ENCODE peak calls at places on chromosome 13, in five cellular contexts. O is thoracic aorta, X is psoas muscle, U is WTC11, A is kidney epithelial cell. G is an unnamed sample.

GRCh38 chr13:74669149-74669548 is 534.9 kb upstream of the KLF12 start:
- DNase-seq in A (no peak), U (no peak), X (no peak), O (no peak), G (no peak)

GRCh38 chr13:97321616-97322321 is 99.6 kb downstream of the MBNL2 start:
- DNase-seq in A (no peak), O (no peak), U (no peak), X (no peak), G (no peak)

GRCh38 chr13:27533155-27533643 is 82.8 kb upstream of the MTIF3 start:
- DNase-seq in A (peak; percentile 19), U (peak; percentile 93), X (peak; percentile 84), O (no peak), G (peak; percentile 69)

GRCh38 chr13:44726214-44726613 is 150.1 kb upstream of the TSC22D1 start:
- DNase-seq in O (no peak), X (no peak), U (no peak), A (no peak), G (peak; percentile 95)

GRCh38 chr13:37984357-37984756 is 114.8 kb upstream of the TRPC4 start:
- DNase-seq in U (peak; percentile 36), A (no peak), X (no peak), O (no peak), G (no peak)

GRCh38 chr13:83839158-83839557 is 43.1 kb downstream of the SLITRK1 start:
- DNase-seq in O (no peak), A (peak; percentile 23), X (no peak), U (no peak), G (no peak)

GRCh38 chr13:33052446-33052845 is 36.2 kb downstream of the KL start:
- DNase-seq in U (no peak), O (no peak), X (no peak), A (no peak), G (peak; percentile 83)

GRCh38 chr13:41864658-41865057 is 96.3 kb downstream of the VWA8 start:
- DNase-seq in X (no peak), U (no peak), O (no peak), A (no peak), G (peak; percentile 24)

GRCh38 chr13:94188173-94188869 is 291.2 kb downstream of the DCT start:
- DNase-seq in U (no peak), A (no peak), O (no peak), X (no peak), G (no peak)

GRCh38 chr13:94195715-94196114 is 283.8 kb downstream of the DCT start:
- DNase-seq in X (no peak), U (no peak), O (no peak), A (peak; percentile 79), G (peak; percentile 98)

GRCh38 chr13:94196426-94196825 is 283.1 kb downstream of the DCT start:
- DNase-seq in O (no peak), X (no peak), U (no peak), A (no peak), G (peak; percentile 15)

DNA sequence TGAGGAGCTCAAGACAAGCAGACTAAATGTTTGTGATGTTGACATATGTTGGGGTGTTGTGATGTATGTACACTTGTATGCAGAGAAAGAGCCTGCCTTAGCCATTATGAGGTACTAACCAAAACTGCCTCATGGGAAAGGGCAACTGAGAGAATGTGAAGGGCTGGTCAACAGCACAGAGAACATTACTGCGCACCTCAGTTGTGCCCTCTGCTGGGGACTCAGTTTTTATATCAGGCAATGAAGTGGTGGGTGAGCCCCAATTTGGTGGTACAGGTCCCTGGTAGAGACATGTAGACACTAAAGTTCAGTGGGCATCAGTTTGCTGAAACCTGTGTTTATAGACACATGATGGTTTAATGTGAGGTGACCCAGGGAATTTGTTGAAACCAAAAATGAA is 286.9 kb downstream of the DCT start:
- DNase-seq in O (no peak), X (no peak), A (no peak), U (peak; percentile 50), G (peak; percentile 49)
- TF ChIP-seq CTCF in O (peak; percentile 27), X (peak; percentile 15), A (peak; percentile 46), U (peak; percentile 49), G (peak; percentile 35)

GRCh38 chr13:103036268-103036667 is 29.9 kb downstream of the SLC10A2 start:
- DNase-seq in A (no peak), X (no peak), O (no peak), U (no peak), G (no peak)
- TF ChIP-seq CTCF in A (no peak), X (no peak), O (no peak), U (no peak), G (no peak)

GRCh38 chr13:34334984-34335661 is 517.2 kb downstream of the RFC3 start:
- DNase-seq in X (no peak), O (no peak), A (no peak), U (no peak), G (no peak)

GRCh38 chr13:34338102-34338501 is 520.2 kb downstream of the RFC3 start:
- DNase-seq in U (no peak), A (no peak), O (no peak), X (no peak), G (no peak)

GRCh38 chr13:34340534-34340933 is 522.6 kb downstream of the RFC3 start:
- DNase-seq in U (no peak), O (no peak), A (no peak), X (no peak), G (peak; percentile 30)

GRCh38 chr13:34335662-34336007 is 517.7 kb downstream of the RFC3 start:
- DNase-seq in U (no peak), X (no peak), A (no peak), O (no peak), G (no peak)
- TF ChIP-seq CTCF in U (no peak), X (no peak), A (no peak), O (no peak), G (no peak)

GRCh38 chr13:112690242-112690943 is 555 bp downstream of the ATP11A start:
- DNase-seq in A (no peak), U (peak; percentile 49), X (peak; percentile 56), O (no peak), G (peak; percentile 45)

GRCh38 chr13:112692104-112692503 is 2.3 kb downstream of the ATP11A start:
- DNase-seq in U (peak; percentile 7), A (no peak), O (no peak), X (no peak), G (no peak)

GRCh38 chr13:112688560-112689497 is 1.0 kb upstream of the ATP11A start:
- DNase-seq in X (no peak), O (no peak), U (peak; percentile 10), A (no peak), G (no peak)

GRCh38 chr13:112687836-112688559 is 1.8 kb upstream of the ATP11A start:
- DNase-seq in X (no peak), A (no peak), U (no peak), O (no peak), G (no peak)

GRCh38 chr13:112689498-112690241 is at the start of gene ATP11A:
- DNase-seq in O (peak; percentile 65), U (peak; percentile 81), X (peak; percentile 93), A (peak; percentile 52), G (peak; percentile 90)
- TF ChIP-seq CTCF in O (no peak), U (no peak), X (no peak), A (peak; percentile 25), G (no peak)

GRCh38 chr13:103184413-103184812 is 118.2 kb upstream of the SLC10A2 start:
- DNase-seq in X (no peak), A (no peak), U (no peak), O (no peak), G (no peak)

GRCh38 chr13:103187621-103188020 is 121.4 kb upstream of the SLC10A2 start:
- DNase-seq in A (no peak), X (no peak), O (no peak), U (no peak), G (no peak)

GRCh38 chr13:103190841-103191240 is 124.6 kb upstream of the SLC10A2 start:
- DNase-seq in A (no peak), X (no peak), U (no peak), O (no peak), G (no peak)

GRCh38 chr13:103188688-103189326 is 122.6 kb upstream of the SLC10A2 start:
- DNase-seq in A (no peak), O (no peak), X (no peak), U (no peak), G (peak; percentile 67)
- TF ChIP-seq CTCF in A (peak; percentile 49), O (peak; percentile 22), X (peak; percentile 25), U (peak; percentile 33), G (no peak)

GRCh38 chr13:111384441-111385181 is 64.2 kb downstream of the TEX29 start:
- DNase-seq in U (no peak), X (no peak), O (no peak), A (no peak), G (no peak)

GRCh38 chr13:111383591-111384440 is 63.4 kb downstream of the TEX29 start:
- DNase-seq in A (no peak), U (no peak), O (no peak), X (no peak), G (no peak)

GRCh38 chr13:111382877-111383276 is 62.4 kb downstream of the TEX29 start:
- DNase-seq in X (no peak), O (no peak), U (no peak), A (no peak), G (no peak)

GRCh38 chr13:111387026-111387871 is 66.8 kb downstream of the TEX29 start:
- DNase-seq in O (no peak), A (no peak), X (no peak), U (no peak), G (no peak)

DNA sequence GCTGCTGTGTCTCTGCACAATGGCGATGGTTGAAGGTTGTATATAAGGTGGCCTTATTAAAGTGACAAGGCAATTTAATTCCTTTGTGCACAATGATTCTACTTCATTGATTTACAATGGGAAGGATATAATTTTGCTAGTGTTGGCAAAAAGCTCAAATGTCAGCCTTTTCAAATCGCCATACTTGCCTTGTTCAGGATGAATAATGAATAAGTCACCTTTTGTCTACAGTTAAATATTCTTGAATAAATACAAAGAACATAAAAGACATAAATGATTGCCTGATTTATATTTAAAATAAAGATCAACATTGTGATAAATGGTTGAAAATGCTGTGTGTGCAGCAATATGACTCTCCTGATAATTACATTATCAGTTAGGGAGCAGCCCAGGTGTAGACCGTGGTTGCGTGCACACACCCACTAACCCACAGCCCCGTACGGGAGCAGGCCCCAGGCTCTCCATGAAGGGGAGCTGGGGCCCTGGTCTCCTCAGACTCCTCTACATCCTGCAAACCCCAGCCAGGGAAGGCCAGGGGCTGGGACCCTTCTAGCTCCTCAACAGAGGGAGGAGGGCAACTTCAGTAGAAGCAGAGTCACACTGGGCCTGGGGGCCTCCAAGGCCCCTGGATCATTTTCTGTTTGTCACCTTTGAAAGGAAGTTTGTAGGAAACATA is 64.9 kb downstream of the TEX29 start:
- DNase-seq in A (no peak), X (no peak), U (no peak), O (no peak), G (no peak)
- TF ChIP-seq CTCF in A (no peak), X (no peak), U (no peak), O (no peak), G (no peak)